ENCODE peak calls at places on chromosomes 12 and 14, in ten cellular contexts. B is hepatocyte, I is mucosa of descending colon, T is tibial artery, S is heart right ventricle, N is psoas muscle, P is adipocyte, R is Peyer's patch, O is tibial nerve, E is PC-9. G is an unnamed sample. For H3K4me1, the result is how much of the 10 kb centered on the place peaks cover.

GRCh38 chr14:20681348-20682126 is 2.8 kb upstream of the RNASE4 start:
- DNase-seq in B (peak), I (peak), T (peak), S (peak), N (peak), P (peak), R (peak), O (peak), E (peak), G (peak)

GRCh38 chr12:3047961-3048360 is 29.2 kb upstream of the TSPAN9 start:
- DNase-seq in B (no peak), I (no peak), T (no peak), S (no peak), N (no peak), P (no peak), R (no peak), O (no peak), E (no peak), G (no peak)

GRCh38 chr12:106889950-106890626 is 65.6 kb upstream of the TMEM263 start:
- DNase-seq in B (no peak), I (no peak), T (no peak), S (no peak), N (no peak), P (no peak), R (no peak), O (no peak), E (no peak), G (no peak)

GRCh38 chr12:93140309-93140708 is 211.2 kb upstream of the EEA1 start:
- DNase-seq in B (no peak), I (no peak), T (no peak), S (no peak), N (no peak), P (no peak), R (no peak), O (no peak), E (no peak), G (no peak)

GRCh38 chr12:54357802-54358619 is 6.3 kb downstream of the GPR84 start:
- DNase-seq in B (no peak), I (no peak), T (no peak), S (no peak), N (no peak), P (peak), R (no peak), O (no peak), E (no peak), G (peak)

GRCh38 chr14:68599896-68600620 is 192.8 kb downstream of the ZFP36L1 start:
- DNase-seq in B (no peak), I (no peak), T (no peak), S (no peak), N (no peak), P (no peak), R (no peak), O (no peak), E (no peak), G (no peak)

GRCh38 chr14:35201066-35201465 is 78.7 kb downstream of the PRORP start:
- DNase-seq in B (no peak), I (no peak), T (no peak), S (no peak), N (no peak), P (no peak), R (no peak), O (no peak), E (no peak), G (no peak)

GRCh38 chr12:15732341-15733061 is 56.7 kb downstream of the EPS8 start:
- DNase-seq in B (peak), I (no peak), T (no peak), S (no peak), N (no peak), P (no peak), R (no peak), O (no peak), E (no peak), G (no peak)

GRCh38 chr12:105330938-105331804 is 680 bp downstream of the C12orf75 start:
- DNase-seq in B (peak), I (peak), T (no peak), S (peak), N (peak), P (peak), R (no peak), O (no peak), E (no peak), G (peak)

GRCh38 chr12:54929998-54930397 is 54.6 kb downstream of the TESPA1 start:
- DNase-seq in B (no peak), I (no peak), T (no peak), S (no peak), N (no peak), P (no peak), R (no peak), O (no peak), E (no peak), G (no peak)

GRCh38 chr14:92702441-92702918 is 45.9 kb downstream of the LGMN start:
- DNase-seq in B (no peak), I (no peak), T (no peak), S (no peak), N (no peak), P (no peak), R (no peak), O (no peak), E (no peak), G (no peak)

GRCh38 chr12:64102339-64102738 is 119.8 kb downstream of the KICS2 start:
- DNase-seq in B (no peak), I (no peak), T (no peak), S (no peak), N (no peak), P (no peak), R (no peak), O (no peak), E (no peak), G (no peak)

GRCh38 chr14:71606064-71606463 is 326.2 kb upstream of the RGS6 start:
- DNase-seq in B (no peak), I (no peak), T (no peak), S (no peak), N (no peak), P (no peak), R (no peak), O (no peak), E (no peak), G (no peak)

DNA sequence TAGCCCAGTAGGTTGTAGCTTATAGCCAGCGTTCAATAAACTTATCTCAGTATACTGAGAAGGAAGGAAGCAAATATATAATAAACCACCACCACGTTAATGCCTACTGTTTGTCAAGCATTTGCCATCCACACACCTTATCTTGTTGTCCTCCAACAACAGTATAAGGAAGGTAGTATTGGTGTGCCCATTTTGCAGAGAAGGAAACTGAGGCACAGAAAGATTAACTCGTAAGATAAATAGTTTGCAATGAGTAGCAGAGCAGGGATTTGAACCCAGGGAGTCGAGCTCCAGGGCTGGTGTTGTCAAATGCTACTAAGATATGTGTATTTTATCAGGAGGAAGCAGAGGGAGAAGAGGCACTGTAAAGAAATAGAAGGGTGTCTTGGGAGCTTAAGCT is 27.8 kb upstream of the FOS start:
- DNase-seq in B (no peak), I (no peak), T (no peak), S (no peak), N (no peak), P (no peak), R (no peak), O (no peak), E (no peak), G (no peak)
- H3K4me1 ChIP-seq in B (under half), I (under half), T (under half), S (under half), N (under half), P (under half), R (under half), O (under half), E (half or more), G (half or more)

GRCh38 chr12:132510746-132511477 is 21.0 kb downstream of the FBRSL1 start:
- DNase-seq in B (no peak), I (no peak), T (no peak), S (no peak), N (no peak), P (no peak), R (no peak), O (no peak), E (no peak), G (no peak)
- H3K4me1 ChIP-seq in B (under half), I (under half), T (under half), S (under half), N (under half), P (under half), R (under half), O (half or more), E (under half), G (under half)

DNA sequence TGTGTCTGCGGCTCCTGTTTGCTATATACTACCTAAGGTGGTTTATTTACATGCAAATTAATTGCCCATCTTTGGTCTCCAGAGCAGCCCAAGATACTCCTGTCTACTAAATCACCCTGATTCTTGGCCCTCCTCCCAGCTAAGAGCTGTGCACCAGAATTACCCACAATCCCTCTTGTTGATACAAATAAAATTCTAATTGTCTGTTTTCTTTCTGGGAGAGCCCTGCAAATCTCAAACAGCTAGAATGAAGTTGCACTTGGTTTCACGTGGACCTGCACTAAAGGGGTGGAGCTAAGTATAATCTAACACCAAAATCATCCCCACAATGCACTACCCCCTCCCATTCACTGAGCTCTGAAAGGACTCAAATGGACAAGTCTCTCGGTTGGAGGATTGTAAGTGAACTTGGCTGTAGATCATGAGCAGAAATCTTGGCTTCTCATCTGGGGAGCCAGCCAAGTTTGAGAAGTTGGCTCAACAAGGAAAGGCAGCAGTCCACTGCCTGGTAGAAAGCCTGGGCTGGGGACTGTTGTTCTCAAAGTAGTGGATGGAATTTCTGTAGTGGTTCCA is 6.6 kb downstream of the MAX start:
- DNase-seq in B (peak), I (no peak), T (peak), S (peak), N (peak), P (peak), R (no peak), O (peak), E (no peak), G (no peak)
- H3K4me1 ChIP-seq in B (under half), I (under half), T (under half), S (half or more), N (half or more), P (half or more), R (under half), O (half or more), E (under half), G (under half)

GRCh38 chr12:124557518-124558223 is 9.7 kb downstream of the NCOR2 start:
- DNase-seq in B (no peak), I (no peak), T (no peak), S (no peak), N (no peak), P (no peak), R (no peak), O (no peak), E (no peak), G (no peak)
- H3K4me1 ChIP-seq in B (under half), I (under half), T (under half), S (half or more), N (half or more), P (under half), R (under half), O (half or more), E (under half), G (under half)

GRCh38 chr12:6347367-6348338 is 5.8 kb upstream of the TNFRSF1A start:
- DNase-seq in B (no peak), I (no peak), T (peak), S (peak), N (peak), P (no peak), R (no peak), O (no peak), E (no peak), G (no peak)

GRCh38 chr12:6346942-6347341 is 5.1 kb upstream of the TNFRSF1A start:
- DNase-seq in B (no peak), I (no peak), T (no peak), S (no peak), N (no peak), P (no peak), R (no peak), O (no peak), E (no peak), G (no peak)

GRCh38 chr12:6346235-6346832 is 4.5 kb upstream of the TNFRSF1A start:
- DNase-seq in B (no peak), I (no peak), T (no peak), S (no peak), N (no peak), P (no peak), R (no peak), O (no peak), E (no peak), G (no peak)

GRCh38 chr12:6343518-6343917 is 1.6 kb upstream of the TNFRSF1A start:
- DNase-seq in B (no peak), I (no peak), T (no peak), S (no peak), N (no peak), P (no peak), R (no peak), O (no peak), E (no peak), G (no peak)

DNA sequence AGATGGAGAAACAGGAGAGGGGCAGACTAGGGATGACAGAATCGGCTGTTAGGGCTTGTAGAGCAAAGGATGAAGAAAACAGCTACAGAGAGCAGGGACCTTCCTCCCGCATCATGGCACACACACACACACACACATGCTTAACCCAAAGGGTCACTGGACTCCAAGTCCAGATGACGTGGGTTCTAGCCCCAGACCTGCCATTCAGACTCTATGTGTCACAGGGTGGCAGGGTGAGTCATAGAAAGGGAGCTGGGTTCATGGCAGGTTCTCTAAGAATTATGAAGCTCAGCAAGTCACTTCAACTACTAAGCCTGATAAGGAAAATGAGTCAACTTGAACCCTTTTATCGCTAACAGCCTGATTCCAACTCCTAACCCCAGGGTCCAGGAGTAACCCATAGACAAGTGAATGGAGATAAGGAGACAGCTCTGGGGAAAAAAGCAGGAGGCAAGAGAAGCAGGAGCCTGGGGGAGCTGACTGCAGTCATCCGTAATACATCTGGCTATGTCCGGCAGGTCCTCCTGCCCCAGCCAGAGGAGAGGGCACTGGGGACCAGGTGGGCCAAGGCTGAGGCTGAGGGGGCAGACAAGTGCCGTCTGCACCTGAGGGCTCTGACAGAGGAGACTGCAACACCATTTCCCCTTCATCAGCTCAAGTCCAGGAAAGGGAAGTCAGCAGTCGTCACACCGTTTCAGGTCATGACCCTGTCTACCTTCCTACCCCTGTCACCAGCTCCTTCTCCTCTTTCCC is 3.6 kb upstream of the TNFRSF1A start:
- DNase-seq in B (peak), I (no peak), T (peak), S (no peak), N (no peak), P (peak), R (peak), O (no peak), E (peak), G (no peak)
- H3K4me1 ChIP-seq in B (under half), I (under half), T (half or more), S (half or more), N (under half), P (under half), R (under half), O (half or more), E (under half), G (under half)